ENCODE peak calls at places on chromosome 21, in ten cellular contexts. One of them, this sample, is unnamed.

GRCh38 chr21:17732306-17732705 is 86.8 kb downstream of the C21orf91 start:
- DNase-seq in IMR-90: peak; percentile 5
- DNase-seq in colonic mucosa: no peak
- DNase-seq in heart left ventricle: no peak
- DNase-seq in upper lobe of right lung: no peak
- DNase-seq in OCI-LY7: no peak
- DNase-seq in cardiac fibroblast: peak; percentile 45
- DNase-seq in brain microvascular endothelial cell: peak; percentile 33
- DNase-seq in BJ: no peak
- DNase-seq in adrenal gland: no peak
- DNase-seq in this sample: peak; percentile 42

GRCh38 chr21:36254106-36254941 is 65.7 kb upstream of the MORC3 start:
- DNase-seq in brain microvascular endothelial cell: no peak
- DNase-seq in cardiac fibroblast: no peak
- DNase-seq in adrenal gland: no peak
- DNase-seq in heart left ventricle: no peak
- DNase-seq in OCI-LY7: peak; percentile 72
- DNase-seq in colonic mucosa: peak; percentile 37
- DNase-seq in upper lobe of right lung: no peak
- DNase-seq in IMR-90: peak; percentile 37
- DNase-seq in BJ: no peak
- DNase-seq in this sample: no peak

GRCh38 chr21:25907573-25908275 is 173.0 kb downstream of the GABPA start:
- DNase-seq in OCI-LY7: no peak
- DNase-seq in upper lobe of right lung: no peak
- DNase-seq in IMR-90: no peak
- DNase-seq in heart left ventricle: no peak
- DNase-seq in brain microvascular endothelial cell: no peak
- DNase-seq in colonic mucosa: no peak
- DNase-seq in cardiac fibroblast: no peak
- DNase-seq in BJ: no peak
- DNase-seq in adrenal gland: no peak
- DNase-seq in this sample: no peak

GRCh38 chr21:27070881-27071670 is 104.2 kb upstream of the ADAMTS5 start:
- DNase-seq in adrenal gland: no peak
- DNase-seq in OCI-LY7: no peak
- DNase-seq in cardiac fibroblast: no peak
- DNase-seq in heart left ventricle: no peak
- DNase-seq in IMR-90: peak; percentile 31
- DNase-seq in upper lobe of right lung: no peak
- DNase-seq in brain microvascular endothelial cell: no peak
- DNase-seq in BJ: no peak
- DNase-seq in colonic mucosa: no peak
- DNase-seq in this sample: no peak

GRCh38 chr21:35026617-35027557 is 22.2 kb downstream of the RUNX1 start:
- DNase-seq in colonic mucosa: peak; percentile 63
- DNase-seq in BJ: no peak
- DNase-seq in upper lobe of right lung: peak; percentile 86
- DNase-seq in adrenal gland: peak; percentile 35
- DNase-seq in OCI-LY7: peak; percentile 93
- DNase-seq in brain microvascular endothelial cell: peak; percentile 62
- DNase-seq in cardiac fibroblast: peak; percentile 49
- DNase-seq in IMR-90: peak; percentile 48
- DNase-seq in heart left ventricle: peak; percentile 61
- DNase-seq in this sample: no peak

GRCh38 chr21:37041706-37042271 is 31.1 kb downstream of the PIGP start:
- DNase-seq in brain microvascular endothelial cell: no peak
- DNase-seq in IMR-90: no peak
- DNase-seq in BJ: no peak
- DNase-seq in colonic mucosa: no peak
- DNase-seq in OCI-LY7: no peak
- DNase-seq in cardiac fibroblast: no peak
- DNase-seq in heart left ventricle: no peak
- DNase-seq in adrenal gland: no peak
- DNase-seq in upper lobe of right lung: no peak
- DNase-seq in this sample: no peak

GRCh38 chr21:43195131-43196021 is 26.6 kb downstream of the CRYAA start:
- DNase-seq in IMR-90: no peak
- DNase-seq in OCI-LY7: no peak
- DNase-seq in brain microvascular endothelial cell: peak; percentile 62
- DNase-seq in BJ: no peak
- DNase-seq in cardiac fibroblast: peak; percentile 72
- DNase-seq in adrenal gland: peak; percentile 43
- DNase-seq in upper lobe of right lung: peak; percentile 61
- DNase-seq in colonic mucosa: peak; percentile 16
- DNase-seq in heart left ventricle: peak; percentile 82
- DNase-seq in this sample: no peak

GRCh38 chr21:42655797-42656770 is 2.7 kb downstream of the PDE9A start:
- DNase-seq in OCI-LY7: peak; percentile 61
- DNase-seq in adrenal gland: no peak
- DNase-seq in colonic mucosa: peak; percentile 53
- DNase-seq in brain microvascular endothelial cell: no peak
- DNase-seq in heart left ventricle: no peak
- DNase-seq in upper lobe of right lung: no peak
- DNase-seq in cardiac fibroblast: no peak
- DNase-seq in IMR-90: no peak
- DNase-seq in BJ: no peak
- DNase-seq in this sample: no peak

GRCh38 chr21:30072496-30072895 is 94.1 kb downstream of the CLDN17 start:
- DNase-seq in colonic mucosa: peak; percentile 46
- DNase-seq in heart left ventricle: no peak
- DNase-seq in cardiac fibroblast: peak; percentile 48
- DNase-seq in upper lobe of right lung: no peak
- DNase-seq in brain microvascular endothelial cell: peak; percentile 45
- DNase-seq in BJ: no peak
- DNase-seq in OCI-LY7: no peak
- DNase-seq in IMR-90: no peak
- DNase-seq in adrenal gland: no peak
- DNase-seq in this sample: peak; percentile 4

GRCh38 chr21:37032293-37032692 is 25.8 kb downstream of the RIPPLY3 start:
- DNase-seq in colonic mucosa: no peak
- DNase-seq in BJ: no peak
- DNase-seq in brain microvascular endothelial cell: no peak
- DNase-seq in OCI-LY7: no peak
- DNase-seq in cardiac fibroblast: no peak
- DNase-seq in IMR-90: no peak
- DNase-seq in heart left ventricle: no peak
- DNase-seq in adrenal gland: no peak
- DNase-seq in upper lobe of right lung: no peak
- DNase-seq in this sample: no peak

GRCh38 chr21:37792046-37792445 is 124.2 kb downstream of the KCNJ6 start:
- DNase-seq in colonic mucosa: no peak
- DNase-seq in heart left ventricle: no peak
- DNase-seq in IMR-90: peak; percentile 52
- DNase-seq in adrenal gland: no peak
- DNase-seq in cardiac fibroblast: peak; percentile 7
- DNase-seq in brain microvascular endothelial cell: peak; percentile 20
- DNase-seq in upper lobe of right lung: no peak
- DNase-seq in BJ: no peak
- DNase-seq in OCI-LY7: no peak
- DNase-seq in this sample: peak; percentile 6

GRCh38 chr21:25283720-25284119 is 323.6 kb downstream of the MRPL39 start:
- DNase-seq in OCI-LY7: peak; percentile 1
- DNase-seq in adrenal gland: no peak
- DNase-seq in colonic mucosa: no peak
- DNase-seq in heart left ventricle: no peak
- DNase-seq in IMR-90: peak; percentile 56
- DNase-seq in cardiac fibroblast: peak; percentile 77
- DNase-seq in upper lobe of right lung: no peak
- DNase-seq in BJ: peak; percentile 8
- DNase-seq in brain microvascular endothelial cell: peak; percentile 5
- DNase-seq in this sample: no peak

GRCh38 chr21:9837946-9838801 is 683.2 kb upstream of the TPTE start:
- DNase-seq in heart left ventricle: no peak
- DNase-seq in upper lobe of right lung: peak; percentile 71
- DNase-seq in BJ: no peak
- DNase-seq in adrenal gland: no peak
- DNase-seq in brain microvascular endothelial cell: no peak
- DNase-seq in cardiac fibroblast: no peak
- DNase-seq in colonic mucosa: no peak
- DNase-seq in IMR-90: no peak
- DNase-seq in OCI-LY7: no peak
- DNase-seq in this sample: no peak

GRCh38 chr21:28253378-28253777 is 739.3 kb downstream of the LTN1 start:
- DNase-seq in brain microvascular endothelial cell: peak; percentile 43
- DNase-seq in colonic mucosa: no peak
- DNase-seq in OCI-LY7: no peak
- DNase-seq in IMR-90: peak; percentile 62
- DNase-seq in BJ: no peak
- DNase-seq in cardiac fibroblast: peak; percentile 70
- DNase-seq in adrenal gland: no peak
- DNase-seq in upper lobe of right lung: no peak
- DNase-seq in heart left ventricle: no peak
- DNase-seq in this sample: peak; percentile 52

GRCh38 chr21:44603911-44604310 is 3.5 kb downstream of the KRTAP10-7 start:
- DNase-seq in brain microvascular endothelial cell: no peak
- DNase-seq in cardiac fibroblast: no peak
- DNase-seq in OCI-LY7: no peak
- DNase-seq in upper lobe of right lung: no peak
- DNase-seq in BJ: no peak
- DNase-seq in heart left ventricle: no peak
- DNase-seq in adrenal gland: no peak
- DNase-seq in colonic mucosa: no peak
- DNase-seq in IMR-90: no peak
- DNase-seq in this sample: no peak
- H3K4me3 ChIP-seq in brain microvascular endothelial cell: no peak overlapping the region
- H3K4me3 ChIP-seq in cardiac fibroblast: no peak overlapping the region
- H3K4me3 ChIP-seq in OCI-LY7: no peak overlapping the region
- H3K4me3 ChIP-seq in upper lobe of right lung: no peak overlapping the region
- H3K4me3 ChIP-seq in BJ: no peak overlapping the region
- H3K4me3 ChIP-seq in heart left ventricle: no peak overlapping the region
- H3K4me3 ChIP-seq in adrenal gland: no peak overlapping the region
- H3K4me3 ChIP-seq in colonic mucosa: no peak overlapping the region
- H3K4me3 ChIP-seq in IMR-90: no peak overlapping the region
- H3K4me3 ChIP-seq in this sample: no peak overlapping the region

GRCh38 chr21:32347887-32348450 is 44.8 kb downstream of the URB1 start:
- DNase-seq in brain microvascular endothelial cell: no peak
- DNase-seq in adrenal gland: no peak
- DNase-seq in upper lobe of right lung: no peak
- DNase-seq in BJ: no peak
- DNase-seq in IMR-90: no peak
- DNase-seq in heart left ventricle: no peak
- DNase-seq in colonic mucosa: peak; percentile 53
- DNase-seq in cardiac fibroblast: no peak
- DNase-seq in OCI-LY7: no peak
- DNase-seq in this sample: no peak
- TF ChIP-seq CTCF in brain microvascular endothelial cell: no peak
- TF ChIP-seq CTCF in adrenal gland: no peak
- TF ChIP-seq CTCF in upper lobe of right lung: no peak
- TF ChIP-seq CTCF in BJ: no peak
- TF ChIP-seq CTCF in IMR-90: no peak
- TF ChIP-seq CTCF in heart left ventricle: no peak
- TF ChIP-seq CTCF in colonic mucosa: no peak
- TF ChIP-seq CTCF in cardiac fibroblast: no peak
- TF ChIP-seq CTCF in OCI-LY7: no peak
- TF ChIP-seq CTCF in this sample: no peak

GRCh38 chr21:45301521-45302081 is 13.9 kb upstream of the POFUT2 start:
- DNase-seq in upper lobe of right lung: peak; percentile 58
- DNase-seq in BJ: no peak
- DNase-seq in adrenal gland: no peak
- DNase-seq in brain microvascular endothelial cell: no peak
- DNase-seq in IMR-90: no peak
- DNase-seq in heart left ventricle: no peak
- DNase-seq in colonic mucosa: no peak
- DNase-seq in cardiac fibroblast: no peak
- DNase-seq in OCI-LY7: no peak
- DNase-seq in this sample: no peak

GRCh38 chr21:45299864-45300785 is 12.4 kb upstream of the POFUT2 start:
- DNase-seq in cardiac fibroblast: peak; percentile 67
- DNase-seq in upper lobe of right lung: peak; percentile 57
- DNase-seq in brain microvascular endothelial cell: peak; percentile 92
- DNase-seq in heart left ventricle: no peak
- DNase-seq in adrenal gland: no peak
- DNase-seq in IMR-90: peak; percentile 81
- DNase-seq in colonic mucosa: no peak
- DNase-seq in OCI-LY7: no peak
- DNase-seq in BJ: no peak
- DNase-seq in this sample: no peak

GRCh38 chr21:45302082-45303061 is 14.7 kb upstream of the POFUT2 start:
- DNase-seq in adrenal gland: no peak
- DNase-seq in BJ: no peak
- DNase-seq in IMR-90: no peak
- DNase-seq in brain microvascular endothelial cell: peak; percentile 92
- DNase-seq in upper lobe of right lung: peak; percentile 73
- DNase-seq in heart left ventricle: peak; percentile 88
- DNase-seq in OCI-LY7: no peak
- DNase-seq in colonic mucosa: no peak
- DNase-seq in cardiac fibroblast: peak; percentile 77
- DNase-seq in this sample: no peak

GRCh38 chr21:45299026-45299863 is 11.6 kb upstream of the POFUT2 start:
- DNase-seq in upper lobe of right lung: no peak
- DNase-seq in BJ: no peak
- DNase-seq in brain microvascular endothelial cell: peak; percentile 75
- DNase-seq in cardiac fibroblast: peak; percentile 65
- DNase-seq in heart left ventricle: peak; percentile 84
- DNase-seq in colonic mucosa: no peak
- DNase-seq in IMR-90: no peak
- DNase-seq in adrenal gland: peak; percentile 15
- DNase-seq in OCI-LY7: no peak
- DNase-seq in this sample: no peak

DNA sequence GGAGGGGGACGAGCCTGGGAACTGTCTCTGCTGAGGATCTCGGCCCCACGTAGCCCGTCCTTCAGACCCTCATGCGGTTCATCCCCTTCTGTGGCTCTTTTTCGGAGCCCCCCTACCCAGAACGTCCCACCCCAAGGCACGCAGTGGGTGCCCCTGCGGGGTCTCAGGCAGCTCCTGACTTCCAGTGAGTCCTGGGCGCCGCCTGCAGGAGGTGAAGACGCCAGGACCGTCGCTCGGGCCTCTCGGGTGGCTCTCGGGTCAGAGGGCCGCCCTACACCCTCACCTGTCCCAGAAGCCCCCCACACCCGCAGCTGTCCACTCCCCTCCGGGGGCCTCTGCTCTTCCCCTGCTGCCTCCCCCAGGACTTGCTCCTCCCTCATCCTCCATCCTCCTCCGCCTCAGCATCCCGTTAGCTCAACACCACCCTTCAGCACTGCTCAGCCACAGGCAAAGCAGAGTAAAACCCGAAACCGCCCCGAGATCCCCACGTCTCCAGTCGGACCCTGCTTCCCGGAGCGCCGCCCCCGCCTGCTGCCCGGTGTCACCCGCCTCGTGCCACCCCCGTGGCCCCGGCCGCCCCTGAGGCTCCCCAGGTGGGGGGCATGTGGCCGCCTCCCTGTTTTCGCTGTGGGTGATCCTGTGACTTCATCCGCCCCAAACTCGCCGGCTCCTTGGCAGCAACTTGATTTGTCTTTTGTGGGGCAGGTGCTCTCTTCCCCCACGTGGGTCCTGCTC is 13.3 kb upstream of the POFUT2 start:
- DNase-seq in IMR-90: no peak
- DNase-seq in brain microvascular endothelial cell: peak; percentile 15
- DNase-seq in OCI-LY7: no peak
- DNase-seq in cardiac fibroblast: no peak
- DNase-seq in BJ: no peak
- DNase-seq in colonic mucosa: no peak
- DNase-seq in upper lobe of right lung: peak; percentile 60
- DNase-seq in adrenal gland: no peak
- DNase-seq in heart left ventricle: no peak
- DNase-seq in this sample: no peak
- H3K4me3 ChIP-seq in IMR-90: no peak overlapping the region
- H3K4me3 ChIP-seq in brain microvascular endothelial cell: no peak overlapping the region
- H3K4me3 ChIP-seq in OCI-LY7: no peak overlapping the region
- H3K4me3 ChIP-seq in cardiac fibroblast: no peak overlapping the region
- H3K4me3 ChIP-seq in BJ: no peak overlapping the region
- H3K4me3 ChIP-seq in colonic mucosa: no peak overlapping the region
- H3K4me3 ChIP-seq in upper lobe of right lung: no peak overlapping the region
- H3K4me3 ChIP-seq in adrenal gland: no peak overlapping the region
- H3K4me3 ChIP-seq in heart left ventricle: no peak overlapping the region
- H3K4me3 ChIP-seq in this sample: no peak overlapping the region

GRCh38 chr21:39854572-39854971 is 12.7 kb upstream of the PCP4 start:
- DNase-seq in upper lobe of right lung: no peak
- DNase-seq in OCI-LY7: no peak
- DNase-seq in IMR-90: no peak
- DNase-seq in brain microvascular endothelial cell: no peak
- DNase-seq in colonic mucosa: no peak
- DNase-seq in adrenal gland: no peak
- DNase-seq in BJ: no peak
- DNase-seq in heart left ventricle: no peak
- DNase-seq in cardiac fibroblast: no peak
- DNase-seq in this sample: no peak
- TF ChIP-seq CTCF in upper lobe of right lung: peak; percentile 8
- TF ChIP-seq CTCF in OCI-LY7: peak; percentile 52
- TF ChIP-seq CTCF in IMR-90: no peak
- TF ChIP-seq CTCF in brain microvascular endothelial cell: no peak
- TF ChIP-seq CTCF in colonic mucosa: no peak
- TF ChIP-seq CTCF in adrenal gland: no peak
- TF ChIP-seq CTCF in BJ: no peak
- TF ChIP-seq CTCF in heart left ventricle: no peak
- TF ChIP-seq CTCF in cardiac fibroblast: no peak
- TF ChIP-seq CTCF in this sample: no peak